ENCODE peak calls at places on chromosomes 3 and 15, in eight cellular contexts. One of them, this sample, is unnamed.

GRCh38 chr3:136621628-136622027 is 130.6 kb downstream of the STAG1 start:
- DNase-seq in cardiac fibroblast: peak; percentile 70
- DNase-seq in stimulated activated CD4-positive, alpha-beta T cell treated with anti-CD3 and anti-CD28 coated beads, Interleukin-2, amount 100 ng/mL, for 48 hours: no peak
- DNase-seq in stimulated activated naive CD4-positive, alpha-beta T cell: no peak
- DNase-seq in heart left ventricle: no peak
- DNase-seq in COLO829: no peak
- DNase-seq in midbrain: no peak
- DNase-seq in chondrocyte: no peak
- DNase-seq in this sample: no peak

GRCh38 chr3:175737646-175738572 is 878.8 kb downstream of the NAALADL2 start:
- DNase-seq in cardiac fibroblast: peak; percentile 30
- DNase-seq in stimulated activated CD4-positive, alpha-beta T cell treated with anti-CD3 and anti-CD28 coated beads, Interleukin-2, amount 100 ng/mL, for 48 hours: no peak
- DNase-seq in chondrocyte: no peak
- DNase-seq in midbrain: no peak
- DNase-seq in COLO829: no peak
- DNase-seq in heart left ventricle: no peak
- DNase-seq in stimulated activated naive CD4-positive, alpha-beta T cell: no peak
- DNase-seq in this sample: no peak

GRCh38 chr15:57302640-57303257 is 73.6 kb upstream of the CGNL1 start:
- DNase-seq in midbrain: no peak
- DNase-seq in stimulated activated CD4-positive, alpha-beta T cell treated with anti-CD3 and anti-CD28 coated beads, Interleukin-2, amount 100 ng/mL, for 48 hours: no peak
- DNase-seq in chondrocyte: no peak
- DNase-seq in heart left ventricle: no peak
- DNase-seq in cardiac fibroblast: no peak
- DNase-seq in stimulated activated naive CD4-positive, alpha-beta T cell: no peak
- DNase-seq in COLO829: no peak
- DNase-seq in this sample: no peak

GRCh38 chr3:40211579-40211978 is 97.9 kb upstream of the EIF1B start:
- DNase-seq in stimulated activated naive CD4-positive, alpha-beta T cell: no peak
- DNase-seq in COLO829: peak; percentile 17
- DNase-seq in stimulated activated CD4-positive, alpha-beta T cell treated with anti-CD3 and anti-CD28 coated beads, Interleukin-2, amount 100 ng/mL, for 48 hours: no peak
- DNase-seq in heart left ventricle: no peak
- DNase-seq in chondrocyte: no peak
- DNase-seq in midbrain: no peak
- DNase-seq in cardiac fibroblast: peak; percentile 27
- DNase-seq in this sample: no peak

GRCh38 chr15:65212097-65212496 is 824 bp upstream of the CILP start:
- DNase-seq in midbrain: no peak
- DNase-seq in COLO829: no peak
- DNase-seq in cardiac fibroblast: no peak
- DNase-seq in stimulated activated CD4-positive, alpha-beta T cell treated with anti-CD3 and anti-CD28 coated beads, Interleukin-2, amount 100 ng/mL, for 48 hours: peak; percentile 42
- DNase-seq in chondrocyte: no peak
- DNase-seq in stimulated activated naive CD4-positive, alpha-beta T cell: no peak
- DNase-seq in heart left ventricle: no peak
- DNase-seq in this sample: no peak

GRCh38 chr3:117355566-117355965 is 646.0 kb downstream of the TUSC7 start:
- DNase-seq in COLO829: peak; percentile 59
- DNase-seq in cardiac fibroblast: peak; percentile 15
- DNase-seq in stimulated activated naive CD4-positive, alpha-beta T cell: no peak
- DNase-seq in midbrain: peak; percentile 42
- DNase-seq in chondrocyte: no peak
- DNase-seq in stimulated activated CD4-positive, alpha-beta T cell treated with anti-CD3 and anti-CD28 coated beads, Interleukin-2, amount 100 ng/mL, for 48 hours: no peak
- DNase-seq in heart left ventricle: no peak
- DNase-seq in this sample: no peak

GRCh38 chr15:63946524-63947065 is 99.7 kb downstream of the DAPK2 start:
- DNase-seq in midbrain: no peak
- DNase-seq in heart left ventricle: no peak
- DNase-seq in stimulated activated naive CD4-positive, alpha-beta T cell: no peak
- DNase-seq in stimulated activated CD4-positive, alpha-beta T cell treated with anti-CD3 and anti-CD28 coated beads, Interleukin-2, amount 100 ng/mL, for 48 hours: no peak
- DNase-seq in chondrocyte: no peak
- DNase-seq in COLO829: no peak
- DNase-seq in cardiac fibroblast: no peak
- DNase-seq in this sample: no peak

GRCh38 chr3:45915518-45916231 is 27.6 kb upstream of the CXCR6 start:
- DNase-seq in stimulated activated CD4-positive, alpha-beta T cell treated with anti-CD3 and anti-CD28 coated beads, Interleukin-2, amount 100 ng/mL, for 48 hours: peak; percentile 66
- DNase-seq in COLO829: peak; percentile 84
- DNase-seq in cardiac fibroblast: peak; percentile 79
- DNase-seq in heart left ventricle: no peak
- DNase-seq in chondrocyte: no peak
- DNase-seq in stimulated activated naive CD4-positive, alpha-beta T cell: peak; percentile 33
- DNase-seq in midbrain: no peak
- DNase-seq in this sample: no peak

GRCh38 chr3:71784914-71785593 is at the start of gene PROK2:
- DNase-seq in chondrocyte: no peak
- DNase-seq in stimulated activated CD4-positive, alpha-beta T cell treated with anti-CD3 and anti-CD28 coated beads, Interleukin-2, amount 100 ng/mL, for 48 hours: peak; percentile 17
- DNase-seq in COLO829: no peak
- DNase-seq in stimulated activated naive CD4-positive, alpha-beta T cell: no peak
- DNase-seq in cardiac fibroblast: no peak
- DNase-seq in midbrain: no peak
- DNase-seq in heart left ventricle: no peak
- DNase-seq in this sample: peak; percentile 3

GRCh38 chr15:71651750-71652186 is 158.6 kb upstream of the NR2E3 start:
- DNase-seq in COLO829: peak; percentile 48
- DNase-seq in cardiac fibroblast: peak; percentile 92
- DNase-seq in stimulated activated CD4-positive, alpha-beta T cell treated with anti-CD3 and anti-CD28 coated beads, Interleukin-2, amount 100 ng/mL, for 48 hours: peak; percentile 1
- DNase-seq in heart left ventricle: no peak
- DNase-seq in midbrain: peak; percentile 16
- DNase-seq in stimulated activated naive CD4-positive, alpha-beta T cell: no peak
- DNase-seq in chondrocyte: no peak
- DNase-seq in this sample: no peak

GRCh38 chr15:29534378-29534777 is 264.8 kb upstream of the NSMCE3 start:
- DNase-seq in stimulated activated naive CD4-positive, alpha-beta T cell: no peak
- DNase-seq in COLO829: no peak
- DNase-seq in cardiac fibroblast: no peak
- DNase-seq in midbrain: no peak
- DNase-seq in stimulated activated CD4-positive, alpha-beta T cell treated with anti-CD3 and anti-CD28 coated beads, Interleukin-2, amount 100 ng/mL, for 48 hours: no peak
- DNase-seq in chondrocyte: no peak
- DNase-seq in heart left ventricle: no peak
- DNase-seq in this sample: no peak

This sample was measured in cerebellum.